ENCODE peak calls at places on chromosomes 11 and 22, in ten cellular contexts. T is spleen, D is IMR-90, J is endothelial cell of umbilical vein, A is ovary, B is esophagus squamous epithelium, S is right lobe of liver, M is K562, G is HCT116, E is thyroid gland. I is an unnamed sample.

GRCh38 chr22:19984201-19984753 is 32.3 kb downstream of the ARVCF start:
- DNase-seq in T (peak; percentile 69), D (peak; percentile 79), J (peak; percentile 39), A (no peak), B (no peak), S (peak; percentile 50), M (peak; percentile 67), G (peak; percentile 55), E (no peak), I (no peak)

GRCh38 chr11:3916962-3917361 is 61.5 kb downstream of the STIM1 start:
- DNase-seq in T (no peak), D (no peak), J (no peak), A (no peak), B (no peak), S (no peak), M (no peak), G (no peak), E (no peak), I (no peak)

GRCh38 chr11:134498326-134499139 is 86.5 kb upstream of the B3GAT1 start:
- DNase-seq in T (peak; percentile 53), D (no peak), J (no peak), A (peak; percentile 3), B (no peak), S (peak; percentile 82), M (no peak), G (no peak), E (peak; percentile 78), I (no peak)

GRCh38 chr11:89503422-89503821 is 12.2 kb upstream of the NOX4 start:
- DNase-seq in T (no peak), D (no peak), J (no peak), A (no peak), B (no peak), S (no peak), M (no peak), G (no peak), E (no peak), I (no peak)

GRCh38 chr11:130840683-130841082 is 75.6 kb downstream of the SNX19 start:
- DNase-seq in T (no peak), D (no peak), J (no peak), A (no peak), B (no peak), S (no peak), M (no peak), G (no peak), E (no peak), I (no peak)

GRCh38 chr11:126951465-126951864 is 49.1 kb downstream of the KIRREL3 start:
- DNase-seq in T (no peak), D (no peak), J (no peak), A (no peak), B (no peak), S (no peak), M (no peak), G (no peak), E (no peak), I (no peak)

GRCh38 chr11:66371627-66372415 is at the start of gene SLC29A2:
- DNase-seq in T (peak; percentile 92), D (no peak), J (no peak), A (no peak), B (no peak), S (peak; percentile 69), M (peak; percentile 97), G (peak; percentile 82), E (peak; percentile 93), I (no peak)

GRCh38 chr22:43883012-43883661 is 8.7 kb downstream of the PNPLA5 start:
- DNase-seq in T (peak; percentile 56), D (peak; percentile 81), J (peak; percentile 48), A (no peak), B (no peak), S (no peak), M (peak; percentile 73), G (peak; percentile 81), E (peak; percentile 12), I (no peak)

GRCh38 chr22:24926428-24926725 is 20.1 kb downstream of the LHFPL7 start:
- DNase-seq in T (no peak), D (no peak), J (peak; percentile 78), A (no peak), B (no peak), S (no peak), M (no peak), G (no peak), E (no peak), I (no peak)

GRCh38 chr11:1195690-1196515 is 27.0 kb upstream of the MUC5B start:
- DNase-seq in T (peak; percentile 61), D (no peak), J (no peak), A (peak; percentile 8), B (no peak), S (peak; percentile 47), M (no peak), G (no peak), E (peak; percentile 0), I (no peak)

GRCh38 chr11:59755701-59756495 is 722 bp downstream of the STX3 start:
- DNase-seq in T (peak; percentile 93), D (peak; percentile 63), J (peak; percentile 87), A (peak; percentile 86), B (no peak), S (peak; percentile 85), M (peak; percentile 83), G (peak; percentile 27), E (peak; percentile 76), I (peak; percentile 92)

GRCh38 chr11:33248416-33248957 is 8.7 kb upstream of the HIPK3 start:
- DNase-seq in T (no peak), D (peak; percentile 77), J (no peak), A (no peak), B (no peak), S (no peak), M (no peak), G (no peak), E (no peak), I (no peak)

GRCh38 chr11:55655096-55655495 is 6.9 kb upstream of the OR4C6 start:
- DNase-seq in T (no peak), D (no peak), J (no peak), A (no peak), B (no peak), S (no peak), M (no peak), G (no peak), E (no peak), I (no peak)
- H3K27ac ChIP-seq in T (no peak overlapping the region), D (no peak overlapping the region), J (no peak overlapping the region), A (no peak overlapping the region), B (no peak overlapping the region), S (no peak overlapping the region), M (no peak overlapping the region), G (no peak overlapping the region), E (no peak overlapping the region), I (no peak overlapping the region)

GRCh38 chr11:64606796-64607380 is 15.9 kb downstream of the SLC22A12 start:
- DNase-seq in T (no peak), D (no peak), J (no peak), A (no peak), B (no peak), S (no peak), M (no peak), G (no peak), E (no peak), I (no peak)
- H3K4me3 ChIP-seq in T (no peak overlapping the region), D (no peak overlapping the region), J (no peak overlapping the region), A (no peak overlapping the region), B (no peak overlapping the region), S (no peak overlapping the region), M (no peak overlapping the region), G (no peak overlapping the region), E (no peak overlapping the region), I (no peak overlapping the region)

GRCh38 chr11:72722050-72722748 is 30.0 kb downstream of the ARAP1 start:
- DNase-seq in T (peak; percentile 96), D (peak; percentile 89), J (peak; percentile 95), A (peak; percentile 89), B (peak; percentile 69), S (peak; percentile 92), M (peak; percentile 82), G (peak; percentile 81), E (peak; percentile 86), I (no peak)

GRCh38 chr11:72720806-72721205 is 31.4 kb downstream of the ARAP1 start:
- DNase-seq in T (no peak), D (no peak), J (peak; percentile 37), A (no peak), B (no peak), S (no peak), M (no peak), G (no peak), E (no peak), I (no peak)

GRCh38 chr11:72720047-72720446 is 32.2 kb downstream of the ARAP1 start:
- DNase-seq in T (no peak), D (no peak), J (no peak), A (no peak), B (no peak), S (peak; percentile 67), M (no peak), G (no peak), E (no peak), I (no peak)

GRCh38 chr11:72721276-72721675 is 30.9 kb downstream of the ARAP1 start:
- DNase-seq in T (no peak), D (no peak), J (peak; percentile 12), A (no peak), B (no peak), S (no peak), M (no peak), G (no peak), E (no peak), I (no peak)

DNA sequence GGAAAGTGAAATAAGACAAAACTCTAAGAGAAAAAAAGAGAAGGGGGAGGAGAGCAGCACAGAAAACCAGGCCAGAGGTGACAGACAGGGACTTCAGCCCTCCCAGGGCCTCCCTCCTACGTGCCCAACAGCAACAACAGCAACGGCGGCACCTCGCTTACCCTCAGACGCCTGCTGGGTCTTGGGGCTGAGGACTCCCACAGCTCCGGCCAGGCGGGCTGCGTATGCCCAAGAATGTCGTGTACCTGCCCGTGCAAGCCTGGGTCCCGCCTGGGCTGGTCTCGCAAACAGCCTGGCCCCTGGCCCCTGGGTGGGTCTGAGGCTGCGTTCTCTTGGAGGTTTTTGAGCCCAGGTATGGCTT is 30.5 kb downstream of the ARAP1 start:
- DNase-seq in T (peak; percentile 88), D (no peak), J (no peak), A (peak; percentile 46), B (no peak), S (peak; percentile 79), M (no peak), G (no peak), E (peak; percentile 52), I (no peak)
- TF ChIP-seq POLR2A in T (no peak), D (no peak), J (no peak), A (no peak), B (no peak), S (no peak), M (no peak), G (no peak), E (no peak), I (no peak)

DNA sequence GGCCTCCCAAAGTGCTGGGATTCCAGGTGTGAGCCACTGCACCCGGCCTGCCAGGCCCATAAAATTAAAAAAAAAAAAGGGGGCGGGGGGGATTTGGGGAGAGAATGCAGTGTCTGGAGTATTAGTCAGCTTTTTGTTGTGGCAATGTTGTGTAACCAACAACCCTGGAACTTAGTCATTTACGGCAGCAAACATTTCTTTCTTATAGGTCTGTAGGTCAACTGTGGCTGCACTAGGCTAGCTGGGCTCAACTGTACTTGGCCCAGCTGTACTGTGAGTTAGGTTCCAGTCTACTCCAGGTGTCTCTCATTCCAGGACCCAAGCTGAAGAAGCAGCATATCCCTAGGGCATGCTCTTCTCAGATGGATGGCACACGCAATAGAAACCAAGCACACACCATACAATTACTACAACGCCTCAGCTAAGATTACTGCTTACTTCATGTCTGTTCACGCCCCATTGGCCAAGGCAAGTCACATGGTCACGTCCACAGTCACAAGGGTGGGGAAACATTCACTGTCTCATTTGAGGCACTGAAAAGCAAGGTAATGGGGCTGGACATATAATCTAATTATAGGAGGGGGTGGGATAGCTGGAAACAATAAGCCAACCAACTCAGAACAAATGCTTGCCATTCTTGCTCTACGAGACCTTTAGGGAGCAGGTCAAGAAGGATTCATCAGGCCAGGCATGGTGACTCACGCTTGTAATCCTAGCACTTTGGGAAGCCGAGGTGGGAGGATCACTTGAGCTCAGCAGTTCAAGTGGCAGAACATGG is 10.4 kb upstream of the SPINDOC start:
- DNase-seq in T (peak; percentile 29), D (peak; percentile 57), J (no peak), A (no peak), B (no peak), S (no peak), M (peak; percentile 72), G (peak; percentile 72), E (no peak), I (no peak)
- H3K27ac ChIP-seq in T (no peak overlapping the region), D (no peak overlapping the region), J (no peak overlapping the region), A (no peak overlapping the region), B (peak overlapping the region; percentile 89), S (no peak overlapping the region), M (peak overlapping the region; percentile 62), G (peak overlapping the region; percentile 36), E (no peak overlapping the region), I (peak overlapping the region; percentile 50)

I was measured in vagina.